ENCODE peak calls at places on chromosomes 2 and 18, in seven cellular contexts. One of them, this sample, is unnamed.

GRCh38 chr2:148718039-148718438 is 73.5 kb downstream of the EPC2 start:
- DNase-seq in brain microvascular endothelial cell: no peak
- DNase-seq in uterus: no peak
- DNase-seq in GM23338: no peak
- DNase-seq in upper lobe of right lung: no peak
- DNase-seq in heart left ventricle: no peak
- DNase-seq in AG04450: no peak
- DNase-seq in this sample: no peak

GRCh38 chr18:35282353-35282752 is 7.7 kb downstream of the ZSCAN30 start:
- DNase-seq in upper lobe of right lung: no peak
- DNase-seq in GM23338: no peak
- DNase-seq in brain microvascular endothelial cell: peak; percentile 80
- DNase-seq in uterus: no peak
- DNase-seq in AG04450: peak; percentile 75
- DNase-seq in heart left ventricle: no peak
- DNase-seq in this sample: no peak

GRCh38 chr2:240997856-240998705 is at the start of gene SNED1:
- DNase-seq in brain microvascular endothelial cell: peak; percentile 66
- DNase-seq in uterus: peak; percentile 87
- DNase-seq in heart left ventricle: peak; percentile 91
- DNase-seq in upper lobe of right lung: peak; percentile 96
- DNase-seq in AG04450: no peak
- DNase-seq in GM23338: peak; percentile 93
- DNase-seq in this sample: peak; percentile 96

GRCh38 chr2:239309398-239310245 is 91.2 kb downstream of the HDAC4 start:
- DNase-seq in uterus: peak; percentile 31
- DNase-seq in brain microvascular endothelial cell: no peak
- DNase-seq in AG04450: no peak
- DNase-seq in heart left ventricle: peak; percentile 20
- DNase-seq in GM23338: no peak
- DNase-seq in upper lobe of right lung: peak; percentile 53
- DNase-seq in this sample: peak; percentile 58

GRCh38 chr2:186991766-186992417 is 142.9 kb upstream of the ZSWIM2 start:
- DNase-seq in brain microvascular endothelial cell: no peak
- DNase-seq in heart left ventricle: no peak
- DNase-seq in uterus: no peak
- DNase-seq in upper lobe of right lung: no peak
- DNase-seq in AG04450: no peak
- DNase-seq in GM23338: no peak
- DNase-seq in this sample: no peak

GRCh38 chr18:58392336-58393000 is 236.4 kb downstream of the ALPK2 start:
- DNase-seq in AG04450: no peak
- DNase-seq in uterus: peak; percentile 36
- DNase-seq in brain microvascular endothelial cell: peak; percentile 19
- DNase-seq in GM23338: peak; percentile 61
- DNase-seq in heart left ventricle: no peak
- DNase-seq in upper lobe of right lung: no peak
- DNase-seq in this sample: no peak

GRCh38 chr2:225779829-225780228 is 380.3 kb downstream of the NYAP2 start:
- DNase-seq in uterus: no peak
- DNase-seq in brain microvascular endothelial cell: no peak
- DNase-seq in AG04450: no peak
- DNase-seq in GM23338: no peak
- DNase-seq in upper lobe of right lung: no peak
- DNase-seq in heart left ventricle: no peak
- DNase-seq in this sample: no peak

GRCh38 chr18:57984490-57985109 is 59.4 kb upstream of the NEDD4L start:
- DNase-seq in AG04450: no peak
- DNase-seq in GM23338: no peak
- DNase-seq in uterus: no peak
- DNase-seq in heart left ventricle: no peak
- DNase-seq in upper lobe of right lung: no peak
- DNase-seq in brain microvascular endothelial cell: no peak
- DNase-seq in this sample: no peak

GRCh38 chr2:197210450-197210849 is 100.1 kb downstream of the ANKRD44 start:
- DNase-seq in GM23338: no peak
- DNase-seq in heart left ventricle: no peak
- DNase-seq in AG04450: no peak
- DNase-seq in upper lobe of right lung: no peak
- DNase-seq in brain microvascular endothelial cell: no peak
- DNase-seq in uterus: no peak
- DNase-seq in this sample: no peak

GRCh38 chr2:51795248-51795888 is 763.4 kb upstream of the NRXN1 start:
- DNase-seq in GM23338: peak; percentile 79
- DNase-seq in brain microvascular endothelial cell: no peak
- DNase-seq in uterus: no peak
- DNase-seq in upper lobe of right lung: no peak
- DNase-seq in heart left ventricle: no peak
- DNase-seq in AG04450: no peak
- DNase-seq in this sample: no peak

GRCh38 chr2:42236911-42237310 is 67.8 kb downstream of the EML4 start:
- DNase-seq in AG04450: no peak
- DNase-seq in brain microvascular endothelial cell: no peak
- DNase-seq in uterus: no peak
- DNase-seq in upper lobe of right lung: no peak
- DNase-seq in GM23338: no peak
- DNase-seq in heart left ventricle: no peak
- DNase-seq in this sample: no peak

GRCh38 chr2:11743846-11744553 is 2.4 kb upstream of the LPIN1 start:
- DNase-seq in heart left ventricle: peak; percentile 93
- DNase-seq in brain microvascular endothelial cell: peak; percentile 100
- DNase-seq in AG04450: peak; percentile 99
- DNase-seq in uterus: peak; percentile 95
- DNase-seq in upper lobe of right lung: peak; percentile 95
- DNase-seq in GM23338: peak; percentile 77
- DNase-seq in this sample: peak; percentile 97

DNA sequence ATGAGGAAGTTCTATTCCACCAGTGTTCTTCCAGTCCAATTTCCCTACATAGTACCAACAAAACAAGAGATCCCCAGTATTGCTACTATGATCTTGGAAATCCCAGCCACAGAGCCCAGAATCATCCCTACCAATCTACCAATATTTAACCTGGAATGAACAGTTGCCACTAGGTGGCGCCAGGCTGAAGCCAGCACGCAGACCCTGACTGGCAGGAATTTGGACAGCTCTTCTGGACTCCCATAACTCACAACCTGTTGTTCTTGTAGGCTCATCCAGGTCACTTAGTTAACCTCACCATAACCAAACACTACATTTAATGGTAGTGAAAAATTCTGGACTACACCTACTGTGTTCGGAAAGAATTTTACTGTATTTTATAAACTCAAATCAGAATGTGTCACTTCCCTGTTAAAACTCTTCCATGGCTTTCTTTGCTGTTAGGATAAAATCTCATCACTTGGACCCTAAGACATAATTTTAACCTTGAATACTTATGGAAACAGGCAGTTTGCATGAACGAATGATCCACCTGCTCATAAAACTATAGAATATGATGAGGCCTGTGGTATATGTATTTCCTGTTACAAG is 59.8 kb upstream of the SLC38A11 start:
- DNase-seq in upper lobe of right lung: peak; percentile 71
- DNase-seq in heart left ventricle: peak; percentile 68
- DNase-seq in AG04450: peak; percentile 34
- DNase-seq in GM23338: peak; percentile 83
- DNase-seq in uterus: no peak
- DNase-seq in brain microvascular endothelial cell: peak; percentile 69
- DNase-seq in this sample: peak; percentile 78
- TF ChIP-seq CTCF in upper lobe of right lung: peak; percentile 92
- TF ChIP-seq CTCF in heart left ventricle: peak; percentile 73
- TF ChIP-seq CTCF in AG04450: peak; percentile 96
- TF ChIP-seq CTCF in GM23338: peak; percentile 90
- TF ChIP-seq CTCF in uterus: peak; percentile 53
- TF ChIP-seq CTCF in brain microvascular endothelial cell: peak; percentile 94
- TF ChIP-seq CTCF in this sample: peak; percentile 81

GRCh38 chr2:101139495-101139894 is 11.7 kb downstream of the TBC1D8 start:
- DNase-seq in heart left ventricle: no peak
- DNase-seq in GM23338: no peak
- DNase-seq in uterus: no peak
- DNase-seq in brain microvascular endothelial cell: no peak
- DNase-seq in upper lobe of right lung: no peak
- DNase-seq in AG04450: no peak
- DNase-seq in this sample: no peak
- H3K27ac ChIP-seq in heart left ventricle: no peak overlapping the region
- H3K27ac ChIP-seq in GM23338: no peak overlapping the region
- H3K27ac ChIP-seq in uterus: no peak overlapping the region
- H3K27ac ChIP-seq in brain microvascular endothelial cell: no peak overlapping the region
- H3K27ac ChIP-seq in upper lobe of right lung: no peak overlapping the region
- H3K27ac ChIP-seq in AG04450: no peak overlapping the region
- H3K27ac ChIP-seq in this sample: no peak overlapping the region

GRCh38 chr18:9117980-9118841 is 15.7 kb downstream of the NDUFV2 start:
- DNase-seq in upper lobe of right lung: no peak
- DNase-seq in uterus: no peak
- DNase-seq in brain microvascular endothelial cell: no peak
- DNase-seq in AG04450: no peak
- DNase-seq in GM23338: no peak
- DNase-seq in heart left ventricle: no peak
- DNase-seq in this sample: no peak
- H3K4me3 ChIP-seq in upper lobe of right lung: peak overlapping the region; percentile 11
- H3K4me3 ChIP-seq in uterus: no peak overlapping the region
- H3K4me3 ChIP-seq in brain microvascular endothelial cell: no peak overlapping the region
- H3K4me3 ChIP-seq in AG04450: no peak overlapping the region
- H3K4me3 ChIP-seq in GM23338: no peak overlapping the region
- H3K4me3 ChIP-seq in heart left ventricle: no peak overlapping the region
- H3K4me3 ChIP-seq in this sample: no peak overlapping the region

DNA sequence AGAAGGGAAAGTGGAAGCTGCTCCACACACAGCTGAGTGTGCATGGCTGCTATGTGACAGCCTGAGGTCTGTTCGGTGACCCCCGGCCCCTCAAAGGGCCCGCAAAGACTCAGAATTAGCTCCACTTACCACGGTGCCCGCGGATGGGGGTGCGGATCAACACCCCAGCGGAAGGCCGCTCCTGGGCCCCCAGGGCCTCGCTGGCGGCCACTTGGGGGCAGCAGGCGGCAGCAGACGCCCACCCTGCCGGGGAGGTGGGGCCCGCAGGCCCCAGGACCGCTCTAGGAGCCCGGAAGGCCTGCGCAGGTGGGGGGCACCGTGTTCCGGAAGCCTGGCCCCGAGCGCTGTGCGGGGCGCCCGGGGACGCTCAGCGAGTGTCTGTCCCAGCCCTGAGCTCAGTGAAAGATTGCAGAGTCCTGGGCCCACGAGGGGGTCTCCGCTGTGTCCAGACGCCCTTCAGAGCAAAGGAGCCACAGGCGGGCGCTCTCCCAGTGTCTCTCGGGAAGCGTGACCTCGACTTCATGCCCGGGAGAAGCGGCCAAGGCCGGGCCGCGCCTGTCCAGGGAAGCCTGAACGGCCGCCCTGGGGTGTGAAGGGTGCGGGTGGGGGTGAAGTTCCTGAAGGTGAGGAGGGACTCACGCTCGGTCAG is 118.6 kb downstream of the VAPA start:
- DNase-seq in upper lobe of right lung: no peak
- DNase-seq in heart left ventricle: no peak
- DNase-seq in brain microvascular endothelial cell: no peak
- DNase-seq in GM23338: peak; percentile 78
- DNase-seq in AG04450: no peak
- DNase-seq in uterus: peak; percentile 23
- DNase-seq in this sample: peak; percentile 82
- TF ChIP-seq CTCF in upper lobe of right lung: peak; percentile 43
- TF ChIP-seq CTCF in heart left ventricle: peak; percentile 51
- TF ChIP-seq CTCF in brain microvascular endothelial cell: peak; percentile 50
- TF ChIP-seq CTCF in GM23338: peak; percentile 67
- TF ChIP-seq CTCF in AG04450: peak; percentile 27
- TF ChIP-seq CTCF in uterus: no peak
- TF ChIP-seq CTCF in this sample: peak; percentile 21

GRCh38 chr18:48541747-48542108 is 2.9 kb downstream of the CTIF start:
- DNase-seq in AG04450: no peak
- DNase-seq in uterus: no peak
- DNase-seq in upper lobe of right lung: no peak
- DNase-seq in heart left ventricle: no peak
- DNase-seq in GM23338: no peak
- DNase-seq in brain microvascular endothelial cell: no peak
- DNase-seq in this sample: no peak
- H3K27ac ChIP-seq in AG04450: no peak overlapping the region
- H3K27ac ChIP-seq in uterus: peak overlapping the region; percentile 93
- H3K27ac ChIP-seq in upper lobe of right lung: peak overlapping the region; percentile 77
- H3K27ac ChIP-seq in heart left ventricle: peak overlapping the region; percentile 92
- H3K27ac ChIP-seq in GM23338: no peak overlapping the region
- H3K27ac ChIP-seq in brain microvascular endothelial cell: peak overlapping the region; percentile 72
- H3K27ac ChIP-seq in this sample: peak overlapping the region; percentile 88

DNA sequence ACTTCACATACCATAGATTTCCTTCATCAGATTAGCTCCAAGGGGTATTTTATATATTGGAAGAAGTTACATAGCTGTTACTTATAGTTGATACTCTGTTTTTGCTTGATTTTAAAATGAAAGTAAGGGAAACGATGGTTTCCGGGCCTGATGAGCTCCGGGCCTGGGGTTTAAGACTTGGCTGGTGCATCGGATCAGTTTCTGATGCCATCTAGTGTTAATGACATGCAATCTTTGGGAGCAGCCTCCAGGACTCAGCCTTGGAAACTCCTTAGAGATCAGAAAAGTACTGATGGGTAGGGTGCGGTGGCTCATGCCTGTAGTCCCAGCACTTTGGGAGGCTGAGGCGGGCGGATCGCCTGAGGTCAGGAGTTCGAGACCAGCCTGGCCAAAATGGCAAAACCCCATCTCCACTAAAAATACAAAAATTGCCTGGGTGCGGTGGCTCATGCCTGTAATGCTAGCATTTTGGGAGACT is 47.1 kb upstream of the CNOT11 start:
- DNase-seq in uterus: peak; percentile 49
- DNase-seq in heart left ventricle: peak; percentile 45
- DNase-seq in GM23338: peak; percentile 82
- DNase-seq in AG04450: peak; percentile 63
- DNase-seq in upper lobe of right lung: no peak
- DNase-seq in brain microvascular endothelial cell: peak; percentile 80
- DNase-seq in this sample: no peak
- H3K4me3 ChIP-seq in uterus: no peak overlapping the region
- H3K4me3 ChIP-seq in heart left ventricle: no peak overlapping the region
- H3K4me3 ChIP-seq in GM23338: no peak overlapping the region
- H3K4me3 ChIP-seq in AG04450: peak overlapping the region; percentile 7
- H3K4me3 ChIP-seq in upper lobe of right lung: peak overlapping the region; percentile 37
- H3K4me3 ChIP-seq in brain microvascular endothelial cell: peak overlapping the region; percentile 26
- H3K4me3 ChIP-seq in this sample: peak overlapping the region; percentile 50

DNA sequence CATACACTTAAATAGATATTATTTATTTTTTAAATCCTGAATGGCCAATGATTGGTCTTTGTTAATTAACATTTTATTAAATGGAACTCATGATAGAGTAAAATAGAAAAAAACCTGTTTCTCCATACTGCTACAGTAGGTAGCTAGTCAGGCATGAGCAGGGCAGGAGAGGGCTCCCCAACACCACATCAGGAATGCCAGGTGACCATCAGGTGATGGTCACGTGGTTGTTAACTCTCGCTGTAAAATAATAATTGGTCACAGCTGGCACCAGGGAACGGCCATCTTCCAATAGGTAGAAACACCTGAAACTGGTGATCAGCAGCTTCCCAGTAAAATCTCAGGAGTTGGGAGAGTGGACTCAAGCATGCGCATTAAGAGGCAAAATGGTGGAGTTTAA is 172.2 kb downstream of the MEIS1 start:
- DNase-seq in brain microvascular endothelial cell: no peak
- DNase-seq in upper lobe of right lung: no peak
- DNase-seq in uterus: no peak
- DNase-seq in heart left ventricle: no peak
- DNase-seq in GM23338: no peak
- DNase-seq in AG04450: no peak
- DNase-seq in this sample: no peak
- TF ChIP-seq CTCF in brain microvascular endothelial cell: no peak
- TF ChIP-seq CTCF in upper lobe of right lung: no peak
- TF ChIP-seq CTCF in uterus: no peak
- TF ChIP-seq CTCF in heart left ventricle: no peak
- TF ChIP-seq CTCF in GM23338: peak; percentile 41
- TF ChIP-seq CTCF in AG04450: no peak
- TF ChIP-seq CTCF in this sample: no peak